ENCODE peak calls at places on chromosomes 2 and 18, in six cellular contexts. X is astrocyte of the spinal cord, T is A549, A is NCI-H1436, M is colonic mucosa, H is pancreas. N is an unnamed sample.

GRCh38 chr2:60092781-60093180 is 460.7 kb downstream of the BCL11A start:
- DNase-seq in T (no peak), X (no peak), H (no peak), M (no peak), A (no peak), N (no peak)

GRCh38 chr2:74584088-74584645 is 29.6 kb downstream of the DOK1 start:
- DNase-seq in H (no peak), X (peak), A (no peak), T (no peak), M (no peak), N (no peak)

GRCh38 chr18:62399781-62400308 is 74.7 kb downstream of the TNFRSF11A start:
- DNase-seq in A (peak), T (peak), X (no peak), M (peak), H (no peak), N (no peak)

GRCh38 chr2:144642892-144643291 is 123.0 kb upstream of the ZEB2 start:
- DNase-seq in A (no peak), T (no peak), X (no peak), H (no peak), M (no peak), N (no peak)

GRCh38 chr2:26807788-26808460 is 22.1 kb downstream of the CENPA start:
- DNase-seq in T (no peak), X (no peak), M (no peak), H (no peak), A (no peak), N (no peak)

GRCh38 chr2:206011795-206012194 is 74.2 kb downstream of the INO80D start:
- DNase-seq in H (no peak), A (no peak), T (no peak), X (no peak), M (no peak), N (no peak)

GRCh38 chr2:75595541-75596395 is 35.0 kb upstream of the EVA1A start:
- DNase-seq in A (no peak), X (peak), M (no peak), H (no peak), T (peak), N (no peak)

GRCh38 chr2:47653909-47654789 is 128.8 kb upstream of the MSH6 start:
- DNase-seq in H (peak), A (no peak), T (peak), X (no peak), M (peak), N (no peak)

GRCh38 chr2:1101982-1102381 is 151.3 kb downstream of the SNTG2 start:
- DNase-seq in M (no peak), H (no peak), A (no peak), X (no peak), T (no peak), N (no peak)